ENCODE peak calls at places on chromosomes 13 and 19, in four cellular contexts. Q is naive thymus-derived CD4-positive, alpha-beta T cell; G is stimulated activated CD4-positive, alpha-beta T cell treated with anti-CD3 and anti-CD28 coated beads, TNF-alpha, amount 100 ng/mL, for 4 hours; J is fibroblast of mammary gland. U is an unnamed sample.
A peak's percentile ranks its signal among the peaks of the same experiment; 100 is the strongest.

GRCh38 chr19:56942749-56943148 is 102.2 kb upstream of the PEG3 start:
- DNase-seq in Q (no peak), G (no peak), J (no peak), U (no peak)

GRCh38 chr13:98071316-98071715 is 71.6 kb upstream of the FARP1 start:
- DNase-seq in Q (no peak), G (no peak), J (no peak), U (no peak)

GRCh38 chr19:28889941-28890645 is 322.9 kb downstream of the UQCRFS1 start:
- DNase-seq in Q (no peak), G (no peak), J (no peak), U (no peak)

GRCh38 chr13:98976338-98976737 is 1.5 kb downstream of the DOCK9 start:
- DNase-seq in Q (no peak), G (no peak), J (peak; percentile 53), U (no peak)

GRCh38 chr13:22926176-22927007 is 254.4 kb upstream of the SGCG start:
- DNase-seq in Q (no peak), G (no peak), J (peak; percentile 65), U (no peak)

GRCh38 chr19:42199440-42200115 is 17.9 kb downstream of the DEDD2 start:
- DNase-seq in Q (peak; percentile 45), G (no peak), J (no peak), U (no peak)

GRCh38 chr13:75544681-75545333 is 4.8 kb upstream of the UCHL3 start:
- DNase-seq in Q (no peak), G (no peak), J (peak; percentile 96), U (no peak)

GRCh38 chr19:38229585-38230073 is 5.6 kb upstream of the DPF1 start:
- DNase-seq in Q (peak; percentile 47), G (peak; percentile 31), J (peak; percentile 77), U (peak; percentile 57)

GRCh38 chr19:13270514-13271105 is 120.4 kb downstream of the IER2 start:
- DNase-seq in Q (no peak), G (no peak), J (no peak), U (no peak)

GRCh38 chr13:34577051-34577450 is 365.0 kb upstream of the NBEA start:
- DNase-seq in Q (no peak), G (no peak), J (no peak), U (no peak)

GRCh38 chr19:51020988-51021651 is 1.6 kb upstream of the KLK10 start:
- DNase-seq in Q (peak; percentile 25), G (no peak), J (peak; percentile 58), U (no peak)

GRCh38 chr13:107271226-107271625 is 703.3 kb upstream of the ARGLU1 start:
- DNase-seq in Q (no peak), G (no peak), J (peak; percentile 26), U (peak; percentile 33)

GRCh38 chr13:79228972-79229371 is 177.1 kb downstream of the RBM26 start:
- DNase-seq in Q (no peak), G (no peak), J (no peak), U (no peak)

GRCh38 chr19:39106201-39106600 is 19.4 kb upstream of the PAK4 start:
- DNase-seq in Q (no peak), G (no peak), J (no peak), U (no peak)

GRCh38 chr13:97653741-97654140 is 219.8 kb downstream of the RAP2A start:
- DNase-seq in Q (no peak), G (no peak), J (no peak), U (no peak)

GRCh38 chr13:40758811-40759210 is 12.2 kb downstream of the MRPS31 start:
- DNase-seq in Q (no peak), G (no peak), J (no peak), U (no peak)

GRCh38 chr19:1644070-1644469 is 8.3 kb downstream of the TCF3 start:
- DNase-seq in Q (no peak), G (no peak), J (no peak), U (no peak)

GRCh38 chr19:17873661-17874422 is 2.1 kb downstream of the SLC5A5 start:
- DNase-seq in Q (peak; percentile 72), G (peak; percentile 56), J (no peak), U (peak; percentile 75)

GRCh38 chr13:37959284-37959683 is 89.7 kb upstream of the TRPC4 start:
- DNase-seq in Q (no peak), G (no peak), J (no peak), U (no peak)

GRCh38 chr13:73451120-73452029 is 392.6 kb downstream of the KLF5 start:
- DNase-seq in Q (no peak), G (no peak), J (no peak), U (no peak)

GRCh38 chr13:77767413-77767812 is 69.9 kb downstream of the SLAIN1 start:
- DNase-seq in Q (no peak), G (no peak), J (no peak), U (no peak)

GRCh38 chr19:35670686-35671085 is 4.4 kb downstream of the UPK1A start:
- DNase-seq in Q (no peak), G (no peak), J (no peak), U (no peak)

GRCh38 chr13:102395174-102395573 is 6.7 kb downstream of the FGF14 start:
- DNase-seq in Q (no peak), G (no peak), J (no peak), U (no peak)

GRCh38 chr19:53868091-53868891 is 608 bp downstream of the MYADM start:
- DNase-seq in Q (peak; percentile 61), G (no peak), J (peak; percentile 44), U (no peak)

GRCh38 chr19:3493651-3494050 is 6.8 kb downstream of the DOHH start:
- DNase-seq in Q (no peak), G (no peak), J (no peak), U (no peak)

GRCh38 chr13:100721885-100722512 is 47.4 kb upstream of the TMTC4 start:
- DNase-seq in Q (peak; percentile 42), G (peak; percentile 32), J (peak; percentile 60), U (peak; percentile 40)

GRCh38 chr19:7391218-7391670 is 42.5 kb downstream of the ARHGEF18 start:
- DNase-seq in Q (no peak), G (no peak), J (peak; percentile 89), U (no peak)

GRCh38 chr13:28527629-28528028 is 32.7 kb upstream of the FLT1 start:
- DNase-seq in Q (no peak), G (no peak), J (no peak), U (no peak)

GRCh38 chr19:2097330-2098327 is 914 bp downstream of the IZUMO4 start:
- DNase-seq in Q (peak; percentile 32), G (peak; percentile 41), J (no peak), U (no peak)

GRCh38 chr13:34162545-34162936 is 344.6 kb downstream of the RFC3 start:
- DNase-seq in Q (no peak), G (no peak), J (no peak), U (no peak)

GRCh38 chr19:42942187-42942789 is 5.3 kb upstream of the PSG7 start:
- DNase-seq in Q (no peak), G (no peak), J (peak; percentile 29), U (peak; percentile 1)

GRCh38 chr13:37736040-37736439 is 133.5 kb downstream of the TRPC4 start:
- DNase-seq in Q (no peak), G (no peak), J (no peak), U (no peak)

GRCh38 chr13:40648040-40648439 is 18.4 kb downstream of the FOXO1 start:
- DNase-seq in Q (no peak), G (no peak), J (no peak), U (no peak)

GRCh38 chr13:41674246-41674645 is 216.9 kb downstream of the RGCC start:
- DNase-seq in Q (no peak), G (no peak), J (no peak), U (no peak)

GRCh38 chr19:40283414-40284250 is 1.5 kb downstream of the AKT2 start:
- DNase-seq in Q (no peak), G (no peak), J (no peak), U (no peak)

U was measured in NT2/D1.